ENCODE peak calls at places on chromosomes 16 and 17, in six cellular contexts. V, U, A, F, L and R are unnamed samples.

GRCh38 chr17:57236686-57237299 is 19.5 kb upstream of the MSI2 start:
- DNase-seq in V (no peak), F (no peak), L (no peak), A (no peak), U (no peak), R (no peak)

GRCh38 chr17:9897569-9897968 is 7.5 kb downstream of the RCVRN start:
- DNase-seq in V (no peak), A (no peak), F (no peak), L (no peak), U (no peak), R (no peak)

GRCh38 chr16:69340095-69340644 is 598 bp downstream of the NIP7 start:
- DNase-seq in L (peak), F (no peak), V (no peak), U (no peak), A (no peak), R (no peak)

GRCh38 chr17:40884708-40885512 is at the start of gene KRT20:
- DNase-seq in F (no peak), L (peak), V (no peak), U (no peak), A (no peak), R (no peak)

GRCh38 chr16:14405611-14406537 is 224.2 kb downstream of the PARN start:
- DNase-seq in V (peak), L (peak), A (peak), U (peak), F (peak), R (peak)

GRCh38 chr16:85523602-85524364 is 89.3 kb upstream of the GSE1 start:
- DNase-seq in L (peak), V (no peak), U (no peak), A (no peak), F (peak), R (no peak)

GRCh38 chr16:66428682-66429251 is 1.7 kb downstream of the BEAN1 start:
- DNase-seq in A (no peak), V (no peak), L (no peak), F (no peak), U (peak), R (no peak)

GRCh38 chr16:85699628-85700027 is 10.9 kb upstream of the GINS2 start:
- DNase-seq in U (no peak), A (no peak), F (no peak), L (peak), V (no peak), R (no peak)

GRCh38 chr16:1088295-1089170 is 7.5 kb downstream of the C1QTNF8 start:
- DNase-seq in U (no peak), A (no peak), L (no peak), V (no peak), F (peak), R (no peak)

GRCh38 chr16:57562669-57563486 is 20.4 kb downstream of the ADGRG5 start:
- DNase-seq in U (no peak), A (no peak), L (no peak), F (no peak), V (no peak), R (no peak)

GRCh38 chr17:58556833-58557250 is 42.4 kb upstream of the MTMR4 start:
- DNase-seq in A (no peak), L (no peak), V (no peak), F (no peak), U (no peak), R (no peak)

GRCh38 chr17:1733759-1734158 is 8.9 kb upstream of the SERPINF2 start:
- DNase-seq in F (no peak), L (no peak), A (no peak), U (no peak), V (no peak), R (no peak)

GRCh38 chr16:53372942-53373871 is 61.1 kb upstream of the RBL2 start:
- DNase-seq in V (no peak), A (peak), F (no peak), L (peak), U (peak), R (no peak)

GRCh38 chr17:34504814-34505484 is 74.4 kb upstream of the TMEM132E start:
- DNase-seq in F (no peak), U (no peak), V (no peak), L (no peak), A (no peak), R (no peak)

GRCh38 chr16:81266680-81267095 is 28.2 kb downstream of the BCO1 start:
- DNase-seq in U (no peak), L (no peak), F (no peak), V (no peak), A (no peak), R (no peak)

GRCh38 chr17:50316016-50316587 is 29.8 kb upstream of the XYLT2 start:
- DNase-seq in V (peak), A (no peak), U (no peak), L (no peak), F (no peak), R (no peak)

GRCh38 chr16:10791048-10791447 is 27.5 kb downstream of the TVP23A start:
- DNase-seq in U (no peak), V (peak), L (no peak), A (no peak), F (no peak), R (no peak)

GRCh38 chr16:84652565-84652964 is 4.3 kb downstream of the KLHL36 start:
- DNase-seq in F (no peak), U (no peak), A (no peak), L (no peak), V (no peak), R (no peak)

GRCh38 chr17:28225271-28225670 is 93.7 kb upstream of the TMEM97 start:
- DNase-seq in U (no peak), A (no peak), L (no peak), F (no peak), V (no peak), R (no peak)

GRCh38 chr16:22257440-22257839 is 39.8 kb upstream of the POLR3E start:
- DNase-seq in L (no peak), F (no peak), A (no peak), V (no peak), U (no peak), R (no peak)

GRCh38 chr16:22264786-22265185 is 32.4 kb upstream of the POLR3E start:
- DNase-seq in A (no peak), U (no peak), F (no peak), V (no peak), L (no peak), R (no peak)

GRCh38 chr16:22265351-22265750 is 31.9 kb upstream of the POLR3E start:
- DNase-seq in U (no peak), V (no peak), L (no peak), F (no peak), A (no peak), R (no peak)

GRCh38 chr16:22262460-22262859 is 34.7 kb upstream of the POLR3E start:
- DNase-seq in A (no peak), U (no peak), L (no peak), F (no peak), V (no peak), R (no peak)

DNA sequence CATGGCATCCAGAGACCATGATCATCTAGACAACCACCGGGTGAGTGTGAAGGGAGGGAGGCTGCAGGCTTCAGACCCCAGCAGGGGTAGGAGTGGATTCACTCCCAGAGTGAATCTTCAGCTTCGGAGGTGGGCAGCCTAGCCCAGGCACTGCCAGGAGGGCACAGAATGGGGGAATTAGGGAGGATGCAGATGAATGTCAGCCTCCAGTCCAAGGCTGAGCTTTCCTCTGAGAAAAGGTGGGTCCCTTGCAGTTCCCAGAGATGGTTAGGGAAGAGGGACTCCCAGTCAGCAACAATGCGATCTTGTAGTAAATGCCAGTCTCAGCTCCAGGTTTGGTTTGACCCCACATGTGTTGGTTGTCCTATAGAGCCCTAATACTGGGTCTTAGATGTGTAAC is 36.7 kb upstream of the POLR3E start:
- DNase-seq in F (no peak), U (no peak), V (no peak), A (no peak), L (no peak), R (no peak)
- TF ChIP-seq POLR2AphosphoS5 in F (no peak), U (no peak), V (no peak), A (no peak), L (no peak), R (no peak)

GRCh38 chr16:28823291-28823718 is 506 bp downstream of the ATXN2L start:
- DNase-seq in L (no peak), A (no peak), U (no peak), F (no peak), V (no peak), R (no peak)
- TF ChIP-seq POLR2A in L (no peak), A (no peak), U (no peak), F (no peak), V (peak), R (no peak)

GRCh38 chr17:68182940-68183551 is 64.8 kb upstream of the AMZ2 start:
- DNase-seq in V (no peak), A (peak), U (no peak), F (peak), L (no peak), R (no peak)
- TF ChIP-seq TAF1 in V (no peak), A (no peak), U (no peak), F (no peak), L (no peak), R (no peak)

GRCh38 chr17:76738468-76738850 is 540 bp downstream of the MFSD11 start:
- DNase-seq in F (no peak), U (no peak), A (no peak), L (no peak), V (no peak), R (no peak)

GRCh38 chr17:76737082-76737675 is at the start of gene SRSF2:
- DNase-seq in V (peak), U (peak), F (peak), L (peak), A (peak), R (peak)

GRCh38 chr17:76737676-76738467 is at the start of gene MFSD11:
- DNase-seq in L (peak), A (peak), F (peak), U (peak), V (no peak), R (peak)

GRCh38 chr17:76742958-76743357 is 5.0 kb downstream of the MFSD11 start:
- DNase-seq in F (no peak), L (no peak), A (no peak), V (no peak), U (no peak), R (no peak)

GRCh38 chr17:76740329-76741118 is 2.6 kb downstream of the MFSD11 start:
- DNase-seq in L (no peak), F (no peak), A (no peak), V (no peak), U (no peak), R (no peak)
- TF ChIP-seq POLR2AphosphoS5 in L (no peak), F (no peak), A (no peak), V (no peak), U (no peak), R (no peak)